ENCODE peak calls at places on chromosomes 4 and X, in five cellular contexts. P is H1, H is H9, F is neuronal stem cell, X is mesenchymal stem cell. O is an unnamed sample.

GRCh38 chr4:16233569-16234177 is 7.4 kb upstream of the TAPT1 start:
- DNase-seq in H (no peak), F (no peak), P (no peak), X (no peak), O (no peak)

GRCh38 chr4:149845643-149846208 is 30.1 kb upstream of the IQCM start:
- DNase-seq in X (no peak), F (no peak), H (no peak), P (no peak), O (no peak)

GRCh38 chrX:19535481-19535880 is 20.2 kb upstream of the MAP3K15 start:
- DNase-seq in H (no peak), X (peak; percentile 30), F (no peak), P (no peak), O (peak; percentile 25)

GRCh38 chr4:164402554-164402953 is 351.4 kb upstream of the SMIM31 start:
- DNase-seq in F (no peak), X (no peak), P (no peak), H (no peak), O (no peak)

GRCh38 chr4:145930592-145930991 is 8.0 kb downstream of the ZNF827 start:
- DNase-seq in F (no peak), H (no peak), P (no peak), X (no peak), O (no peak)

GRCh38 chrX:120274958-120275357 is 24.3 kb downstream of the ZBTB33 start:
- DNase-seq in P (no peak), X (no peak), F (no peak), H (peak; percentile 62), O (no peak)

GRCh38 chr4:111400736-111401135 is 744.5 kb upstream of the FAM241A start:
- DNase-seq in P (no peak), F (no peak), H (no peak), X (peak; percentile 22), O (no peak)

GRCh38 chr4:83109480-83110221 is 4.9 kb downstream of the PLAC8 start:
- DNase-seq in P (no peak), X (peak; percentile 66), H (peak; percentile 67), F (peak; percentile 42), O (peak; percentile 68)

GRCh38 chrX:39367429-39367828 is 566.2 kb downstream of the MID1IP1 start:
- DNase-seq in H (no peak), X (no peak), F (no peak), P (no peak), O (no peak)

GRCh38 chrX:69503228-69503834 is 795 bp upstream of the NALF2 start:
- DNase-seq in H (no peak), P (no peak), X (no peak), F (no peak), O (no peak)

GRCh38 chrX:136295380-136295779 is 5.4 kb upstream of the ADGRG4 start:
- DNase-seq in F (no peak), X (no peak), H (no peak), P (no peak), O (no peak)

GRCh38 chrX:136773649-136774048 is 7.1 kb downstream of the ARHGEF6 start:
- DNase-seq in H (no peak), P (no peak), F (no peak), X (no peak), O (no peak)

GRCh38 chrX:21885568-21885967 is 29.8 kb downstream of the YY2 start:
- DNase-seq in P (no peak), H (no peak), X (peak; percentile 36), F (peak; percentile 21), O (no peak)

GRCh38 chr4:98586634-98587354 is 71.6 kb downstream of the TSPAN5 start:
- DNase-seq in H (no peak), P (no peak), F (no peak), X (no peak), O (no peak)

GRCh38 chr4:158259955-158260575 is 49.8 kb downstream of the TMEM144 start:
- DNase-seq in X (peak; percentile 38), P (no peak), F (peak; percentile 9), H (no peak), O (no peak)

GRCh38 chr4:83851261-83852084 is 315.6 kb downstream of the GPAT3 start:
- DNase-seq in X (peak; percentile 24), F (no peak), P (peak; percentile 85), H (peak; percentile 86), O (peak; percentile 7)

DNA sequence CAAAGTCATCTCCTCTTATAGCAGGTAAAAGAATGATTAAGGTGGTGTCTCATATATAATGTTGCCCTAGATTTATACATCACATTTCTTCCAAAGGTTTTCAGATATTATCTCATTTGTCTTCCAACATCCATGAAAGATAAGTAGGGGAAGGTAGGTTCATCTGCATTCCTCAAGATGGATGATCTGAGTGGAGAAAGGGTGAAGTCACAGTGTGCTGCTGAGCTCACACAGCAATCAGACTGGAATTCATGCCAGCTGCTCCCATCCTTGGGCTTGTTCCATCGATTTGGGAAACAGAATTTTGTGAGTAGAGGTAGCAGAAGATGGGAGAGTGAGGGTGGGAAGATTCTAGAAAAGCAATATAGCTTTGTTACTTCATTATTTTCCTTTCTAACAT is 482.4 kb downstream of the INPP4B start:
- DNase-seq in X (no peak), H (no peak), F (no peak), P (no peak), O (peak; percentile 73)
- H2AFZ ChIP-seq in X (no peak overlapping the region), H (no peak overlapping the region), F (no peak overlapping the region), P (no peak overlapping the region), O (no peak overlapping the region)

DNA sequence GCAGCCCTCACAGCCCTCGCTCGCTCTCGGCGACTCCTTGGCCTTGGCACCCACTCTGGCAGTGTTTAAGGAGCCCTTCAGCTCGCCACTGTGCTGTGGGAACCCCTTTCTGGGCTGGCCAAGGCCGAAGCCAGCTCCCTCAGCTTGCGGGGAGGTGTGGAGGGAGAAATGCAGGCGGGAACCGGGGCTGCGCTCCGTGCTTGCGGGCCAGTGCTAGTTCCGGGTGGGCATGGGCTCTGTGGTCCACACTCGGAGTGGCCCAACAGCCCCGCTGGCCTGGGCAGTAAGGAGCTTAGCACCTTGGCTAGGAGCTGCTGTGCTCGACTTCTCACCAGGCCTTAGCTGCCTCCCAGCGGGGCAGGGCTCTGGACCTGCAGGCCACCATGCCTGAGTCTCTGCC is 192.6 kb downstream of the COX18 start:
- DNase-seq in H (no peak), F (no peak), P (no peak), X (no peak), O (no peak)
- H2BK12ac ChIP-seq in H (no peak overlapping the region), F (no peak overlapping the region), P (no peak overlapping the region), X (no peak overlapping the region), O (no peak overlapping the region)

GRCh38 chr4:85865256-85865655 is 390.3 kb downstream of the ARHGAP24 start:
- DNase-seq in F (no peak), H (no peak), P (no peak), X (no peak), O (no peak)

GRCh38 chr4:85867281-85867680 is 392.3 kb downstream of the ARHGAP24 start:
- DNase-seq in P (no peak), F (no peak), H (no peak), X (no peak), O (no peak)

GRCh38 chr4:85866508-85866907 is 391.6 kb downstream of the ARHGAP24 start:
- DNase-seq in P (no peak), F (no peak), H (no peak), X (peak; percentile 25), O (no peak)

GRCh38 chr4:85870298-85871083 is 395.5 kb downstream of the ARHGAP24 start:
- DNase-seq in H (no peak), P (no peak), X (no peak), F (no peak), O (no peak)

DNA sequence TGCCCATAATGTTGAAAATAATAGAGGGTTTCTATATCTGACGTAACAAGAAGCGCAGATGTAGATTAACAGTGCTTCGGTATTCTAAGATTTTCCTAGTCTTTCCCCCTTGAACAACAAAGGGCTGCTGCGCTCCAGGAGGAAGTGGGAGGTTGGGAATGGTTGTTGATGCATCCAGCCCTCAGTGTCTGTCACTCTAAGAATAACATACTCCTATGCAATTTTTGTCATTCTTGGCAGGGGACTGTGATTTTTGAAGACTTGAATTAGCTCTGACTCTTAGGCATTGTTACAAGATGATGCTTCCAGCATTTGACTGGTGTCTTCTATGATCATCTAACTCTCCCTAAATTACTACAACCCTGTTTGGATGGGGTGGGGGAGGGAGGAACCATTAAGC is 394.2 kb downstream of the ARHGAP24 start:
- DNase-seq in F (no peak), X (no peak), P (no peak), H (no peak), O (no peak)
- H2AFZ ChIP-seq in F (peak overlapping the region; percentile 13), X (no peak overlapping the region), P (no peak overlapping the region), H (no peak overlapping the region), O (no peak overlapping the region)

GRCh38 chr4:2408976-2409375 is 9.5 kb downstream of the ZFYVE28 start:
- DNase-seq in F (no peak), X (no peak), H (no peak), P (no peak), O (no peak)

GRCh38 chr4:2408401-2408958 is 10.0 kb downstream of the ZFYVE28 start:
- DNase-seq in X (no peak), H (peak; percentile 88), F (no peak), P (no peak), O (no peak)

GRCh38 chr4:2406920-2407319 is 11.5 kb downstream of the ZFYVE28 start:
- DNase-seq in X (no peak), P (no peak), F (no peak), H (no peak), O (no peak)

GRCh38 chr4:2407991-2408342 is 10.5 kb downstream of the ZFYVE28 start:
- DNase-seq in F (no peak), P (no peak), X (no peak), H (no peak), O (no peak)

DNA sequence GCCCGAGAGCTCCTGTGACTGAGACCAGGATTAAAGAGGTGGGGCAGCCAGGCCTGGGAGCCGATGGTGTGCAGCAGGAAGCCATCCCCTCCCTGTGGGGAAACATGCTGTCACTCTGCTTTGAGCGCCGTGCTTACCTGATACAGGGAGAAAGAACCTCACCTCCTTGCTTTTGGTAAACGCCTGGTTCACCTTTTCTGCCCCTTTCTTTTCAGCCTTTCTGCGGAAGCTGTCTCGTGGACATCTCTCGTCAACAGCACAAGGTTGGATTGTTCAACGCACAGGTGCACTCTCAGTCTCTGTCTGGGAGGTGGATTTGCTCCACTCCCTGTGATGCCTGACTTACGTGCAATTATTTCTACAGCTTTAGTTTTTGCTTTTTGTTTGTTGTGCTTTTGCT is 12.0 kb downstream of the ZFYVE28 start:
- DNase-seq in F (no peak), H (no peak), P (no peak), X (no peak), O (no peak)
- H2BK12ac ChIP-seq in F (no peak overlapping the region), H (no peak overlapping the region), P (peak overlapping the region; percentile 17), X (no peak overlapping the region), O (no peak overlapping the region)

GRCh38 chr4:10703146-10703545 is 18.6 kb upstream of the CLNK start:
- DNase-seq in F (no peak), H (no peak), P (no peak), X (peak; percentile 52), O (no peak)
- H2AFZ ChIP-seq in F (no peak overlapping the region), H (no peak overlapping the region), P (no peak overlapping the region), X (no peak overlapping the region), O (no peak overlapping the region)

DNA sequence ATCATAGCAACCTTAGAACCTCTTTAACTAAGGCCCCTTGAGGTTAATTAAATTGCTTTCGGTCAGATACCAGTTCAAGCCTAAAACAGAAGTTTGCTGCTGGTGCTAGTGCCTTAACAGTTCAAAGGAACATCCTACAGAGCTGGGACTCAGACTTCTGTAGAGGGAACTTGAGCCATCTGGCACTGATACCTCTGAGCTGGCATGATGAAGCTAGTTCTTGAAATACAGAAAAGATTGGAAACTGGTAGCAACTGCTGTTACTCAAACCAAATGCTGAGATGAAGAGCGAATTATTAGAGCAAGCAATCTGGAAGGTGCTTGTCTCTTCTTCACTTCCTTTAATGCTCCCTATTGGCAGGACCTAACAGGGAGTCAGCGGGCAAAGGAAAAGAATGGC is 299.1 kb downstream of the PDGFC start:
- DNase-seq in P (no peak), X (peak; percentile 3), H (no peak), F (no peak), O (no peak)
- H2BK12ac ChIP-seq in P (no peak overlapping the region), X (peak overlapping the region; percentile 72), H (no peak overlapping the region), F (no peak overlapping the region), O (no peak overlapping the region)

O was measured in trophoblast cell.